ENCODE peak calls at places on chromosomes 11 and 22, in nine cellular contexts. One of them, this sample, is unnamed.

GRCh38 chr11:9726313-9727022 is 62.6 kb downstream of the SWAP70 start:
- DNase-seq in HAP-1: no peak
- DNase-seq in activated T-helper 1 cell treated with Interleukin-2 at 50 U/mL for 16 hours: no peak
- DNase-seq in GF-D8: no peak
- DNase-seq in stimulated activated CD4-positive, alpha-beta T cell treated with anti-CD3 and anti-CD28 coated beads, Interleukin-4, amount 100 ng/mL, for 4 hours: no peak
- DNase-seq in CD8-positive, alpha-beta T cell: no peak
- DNase-seq in activated effector memory CD4-positive, alpha-beta T cell treated with anti-CD3 and anti-CD28 coated beads, Interleukin-2, amount 50 U/mL, for 16 hours: no peak
- DNase-seq in coronary artery: no peak
- DNase-seq in left lobe of liver: no peak
- DNase-seq in this sample: no peak

GRCh38 chr11:64762277-64762915 is 2.6 kb upstream of the PYGM start:
- DNase-seq in HAP-1: no peak
- DNase-seq in activated T-helper 1 cell treated with Interleukin-2 at 50 U/mL for 16 hours: no peak
- DNase-seq in GF-D8: no peak
- DNase-seq in stimulated activated CD4-positive, alpha-beta T cell treated with anti-CD3 and anti-CD28 coated beads, Interleukin-4, amount 100 ng/mL, for 4 hours: no peak
- DNase-seq in CD8-positive, alpha-beta T cell: peak
- DNase-seq in activated effector memory CD4-positive, alpha-beta T cell treated with anti-CD3 and anti-CD28 coated beads, Interleukin-2, amount 50 U/mL, for 16 hours: peak
- DNase-seq in coronary artery: no peak
- DNase-seq in left lobe of liver: no peak
- DNase-seq in this sample: no peak

GRCh38 chr11:118290923-118291322 is 13.6 kb upstream of the CD3E start:
- DNase-seq in HAP-1: no peak
- DNase-seq in activated T-helper 1 cell treated with Interleukin-2 at 50 U/mL for 16 hours: no peak
- DNase-seq in GF-D8: peak
- DNase-seq in stimulated activated CD4-positive, alpha-beta T cell treated with anti-CD3 and anti-CD28 coated beads, Interleukin-4, amount 100 ng/mL, for 4 hours: no peak
- DNase-seq in CD8-positive, alpha-beta T cell: peak
- DNase-seq in activated effector memory CD4-positive, alpha-beta T cell treated with anti-CD3 and anti-CD28 coated beads, Interleukin-2, amount 50 U/mL, for 16 hours: no peak
- DNase-seq in coronary artery: no peak
- DNase-seq in left lobe of liver: peak
- DNase-seq in this sample: no peak

GRCh38 chr11:18466402-18466801 is 10.7 kb downstream of the LDHAL6A start:
- DNase-seq in HAP-1: no peak
- DNase-seq in activated T-helper 1 cell treated with Interleukin-2 at 50 U/mL for 16 hours: no peak
- DNase-seq in GF-D8: no peak
- DNase-seq in stimulated activated CD4-positive, alpha-beta T cell treated with anti-CD3 and anti-CD28 coated beads, Interleukin-4, amount 100 ng/mL, for 4 hours: no peak
- DNase-seq in CD8-positive, alpha-beta T cell: no peak
- DNase-seq in activated effector memory CD4-positive, alpha-beta T cell treated with anti-CD3 and anti-CD28 coated beads, Interleukin-2, amount 50 U/mL, for 16 hours: no peak
- DNase-seq in coronary artery: no peak
- DNase-seq in left lobe of liver: no peak
- DNase-seq in this sample: no peak

GRCh38 chr22:41968601-41969000 is 642 bp upstream of the SEPTIN3 start:
- DNase-seq in HAP-1: no peak
- DNase-seq in activated T-helper 1 cell treated with Interleukin-2 at 50 U/mL for 16 hours: no peak
- DNase-seq in GF-D8: no peak
- DNase-seq in stimulated activated CD4-positive, alpha-beta T cell treated with anti-CD3 and anti-CD28 coated beads, Interleukin-4, amount 100 ng/mL, for 4 hours: no peak
- DNase-seq in CD8-positive, alpha-beta T cell: no peak
- DNase-seq in activated effector memory CD4-positive, alpha-beta T cell treated with anti-CD3 and anti-CD28 coated beads, Interleukin-2, amount 50 U/mL, for 16 hours: no peak
- DNase-seq in coronary artery: no peak
- DNase-seq in left lobe of liver: no peak
- DNase-seq in this sample: no peak

GRCh38 chr22:35230839-35231584 is 26.3 kb upstream of the HMGXB4 start:
- DNase-seq in HAP-1: no peak
- DNase-seq in activated T-helper 1 cell treated with Interleukin-2 at 50 U/mL for 16 hours: no peak
- DNase-seq in GF-D8: peak
- DNase-seq in stimulated activated CD4-positive, alpha-beta T cell treated with anti-CD3 and anti-CD28 coated beads, Interleukin-4, amount 100 ng/mL, for 4 hours: no peak
- DNase-seq in CD8-positive, alpha-beta T cell: no peak
- DNase-seq in activated effector memory CD4-positive, alpha-beta T cell treated with anti-CD3 and anti-CD28 coated beads, Interleukin-2, amount 50 U/mL, for 16 hours: no peak
- DNase-seq in coronary artery: no peak
- DNase-seq in left lobe of liver: no peak
- DNase-seq in this sample: no peak

GRCh38 chr11:102279641-102280170 is 37.6 kb upstream of the BIRC3 start:
- DNase-seq in HAP-1: peak
- DNase-seq in activated T-helper 1 cell treated with Interleukin-2 at 50 U/mL for 16 hours: no peak
- DNase-seq in GF-D8: no peak
- DNase-seq in stimulated activated CD4-positive, alpha-beta T cell treated with anti-CD3 and anti-CD28 coated beads, Interleukin-4, amount 100 ng/mL, for 4 hours: no peak
- DNase-seq in CD8-positive, alpha-beta T cell: no peak
- DNase-seq in activated effector memory CD4-positive, alpha-beta T cell treated with anti-CD3 and anti-CD28 coated beads, Interleukin-2, amount 50 U/mL, for 16 hours: no peak
- DNase-seq in coronary artery: no peak
- DNase-seq in left lobe of liver: no peak
- DNase-seq in this sample: peak

GRCh38 chr11:38339835-38340440 is 1741.9 kb upstream of the RAG2 start:
- DNase-seq in HAP-1: no peak
- DNase-seq in activated T-helper 1 cell treated with Interleukin-2 at 50 U/mL for 16 hours: no peak
- DNase-seq in GF-D8: no peak
- DNase-seq in stimulated activated CD4-positive, alpha-beta T cell treated with anti-CD3 and anti-CD28 coated beads, Interleukin-4, amount 100 ng/mL, for 4 hours: no peak
- DNase-seq in CD8-positive, alpha-beta T cell: no peak
- DNase-seq in activated effector memory CD4-positive, alpha-beta T cell treated with anti-CD3 and anti-CD28 coated beads, Interleukin-2, amount 50 U/mL, for 16 hours: no peak
- DNase-seq in coronary artery: no peak
- DNase-seq in left lobe of liver: no peak
- DNase-seq in this sample: no peak

GRCh38 chr22:42134033-42135020 is 3.7 kb upstream of the CYP2D6 start:
- DNase-seq in HAP-1: no peak
- DNase-seq in activated T-helper 1 cell treated with Interleukin-2 at 50 U/mL for 16 hours: no peak
- DNase-seq in GF-D8: no peak
- DNase-seq in stimulated activated CD4-positive, alpha-beta T cell treated with anti-CD3 and anti-CD28 coated beads, Interleukin-4, amount 100 ng/mL, for 4 hours: no peak
- DNase-seq in CD8-positive, alpha-beta T cell: no peak
- DNase-seq in activated effector memory CD4-positive, alpha-beta T cell treated with anti-CD3 and anti-CD28 coated beads, Interleukin-2, amount 50 U/mL, for 16 hours: no peak
- DNase-seq in coronary artery: no peak
- DNase-seq in left lobe of liver: peak
- DNase-seq in this sample: peak

GRCh38 chr11:71305451-71306125 is 53.2 kb upstream of the SHANK2 start:
- DNase-seq in HAP-1: no peak
- DNase-seq in activated T-helper 1 cell treated with Interleukin-2 at 50 U/mL for 16 hours: no peak
- DNase-seq in GF-D8: no peak
- DNase-seq in stimulated activated CD4-positive, alpha-beta T cell treated with anti-CD3 and anti-CD28 coated beads, Interleukin-4, amount 100 ng/mL, for 4 hours: no peak
- DNase-seq in CD8-positive, alpha-beta T cell: no peak
- DNase-seq in activated effector memory CD4-positive, alpha-beta T cell treated with anti-CD3 and anti-CD28 coated beads, Interleukin-2, amount 50 U/mL, for 16 hours: peak
- DNase-seq in coronary artery: peak
- DNase-seq in left lobe of liver: peak
- DNase-seq in this sample: peak

GRCh38 chr22:32422062-32422461 is 10.0 kb upstream of the RTCB start:
- DNase-seq in HAP-1: no peak
- DNase-seq in activated T-helper 1 cell treated with Interleukin-2 at 50 U/mL for 16 hours: no peak
- DNase-seq in GF-D8: no peak
- DNase-seq in stimulated activated CD4-positive, alpha-beta T cell treated with anti-CD3 and anti-CD28 coated beads, Interleukin-4, amount 100 ng/mL, for 4 hours: no peak
- DNase-seq in CD8-positive, alpha-beta T cell: no peak
- DNase-seq in activated effector memory CD4-positive, alpha-beta T cell treated with anti-CD3 and anti-CD28 coated beads, Interleukin-2, amount 50 U/mL, for 16 hours: no peak
- DNase-seq in coronary artery: no peak
- DNase-seq in left lobe of liver: no peak
- DNase-seq in this sample: no peak

GRCh38 chr11:129639300-129639699 is 176.3 kb upstream of the TMEM45B start:
- DNase-seq in HAP-1: no peak
- DNase-seq in activated T-helper 1 cell treated with Interleukin-2 at 50 U/mL for 16 hours: no peak
- DNase-seq in GF-D8: no peak
- DNase-seq in stimulated activated CD4-positive, alpha-beta T cell treated with anti-CD3 and anti-CD28 coated beads, Interleukin-4, amount 100 ng/mL, for 4 hours: no peak
- DNase-seq in CD8-positive, alpha-beta T cell: no peak
- DNase-seq in activated effector memory CD4-positive, alpha-beta T cell treated with anti-CD3 and anti-CD28 coated beads, Interleukin-2, amount 50 U/mL, for 16 hours: no peak
- DNase-seq in coronary artery: no peak
- DNase-seq in left lobe of liver: no peak
- DNase-seq in this sample: peak

GRCh38 chr22:26170795-26171194 is 1.5 kb downstream of the SEZ6L start:
- DNase-seq in HAP-1: no peak
- DNase-seq in activated T-helper 1 cell treated with Interleukin-2 at 50 U/mL for 16 hours: no peak
- DNase-seq in GF-D8: no peak
- DNase-seq in stimulated activated CD4-positive, alpha-beta T cell treated with anti-CD3 and anti-CD28 coated beads, Interleukin-4, amount 100 ng/mL, for 4 hours: no peak
- DNase-seq in CD8-positive, alpha-beta T cell: no peak
- DNase-seq in activated effector memory CD4-positive, alpha-beta T cell treated with anti-CD3 and anti-CD28 coated beads, Interleukin-2, amount 50 U/mL, for 16 hours: no peak
- DNase-seq in coronary artery: no peak
- DNase-seq in left lobe of liver: no peak
- DNase-seq in this sample: peak

GRCh38 chr11:64881476-64881875 is 3.1 kb upstream of the EHD1 start:
- DNase-seq in HAP-1: no peak
- DNase-seq in activated T-helper 1 cell treated with Interleukin-2 at 50 U/mL for 16 hours: no peak
- DNase-seq in GF-D8: no peak
- DNase-seq in stimulated activated CD4-positive, alpha-beta T cell treated with anti-CD3 and anti-CD28 coated beads, Interleukin-4, amount 100 ng/mL, for 4 hours: no peak
- DNase-seq in CD8-positive, alpha-beta T cell: no peak
- DNase-seq in activated effector memory CD4-positive, alpha-beta T cell treated with anti-CD3 and anti-CD28 coated beads, Interleukin-2, amount 50 U/mL, for 16 hours: no peak
- DNase-seq in coronary artery: no peak
- DNase-seq in left lobe of liver: no peak
- DNase-seq in this sample: no peak

GRCh38 chr22:40594924-40595323 is 41.6 kb downstream of the MRTFA start:
- DNase-seq in HAP-1: no peak
- DNase-seq in activated T-helper 1 cell treated with Interleukin-2 at 50 U/mL for 16 hours: no peak
- DNase-seq in GF-D8: no peak
- DNase-seq in stimulated activated CD4-positive, alpha-beta T cell treated with anti-CD3 and anti-CD28 coated beads, Interleukin-4, amount 100 ng/mL, for 4 hours: no peak
- DNase-seq in CD8-positive, alpha-beta T cell: no peak
- DNase-seq in activated effector memory CD4-positive, alpha-beta T cell treated with anti-CD3 and anti-CD28 coated beads, Interleukin-2, amount 50 U/mL, for 16 hours: no peak
- DNase-seq in coronary artery: no peak
- DNase-seq in left lobe of liver: no peak
- DNase-seq in this sample: no peak

GRCh38 chr11:66915046-66915832 is 42.9 kb downstream of the PC start:
- DNase-seq in HAP-1: no peak
- DNase-seq in activated T-helper 1 cell treated with Interleukin-2 at 50 U/mL for 16 hours: no peak
- DNase-seq in GF-D8: no peak
- DNase-seq in stimulated activated CD4-positive, alpha-beta T cell treated with anti-CD3 and anti-CD28 coated beads, Interleukin-4, amount 100 ng/mL, for 4 hours: no peak
- DNase-seq in CD8-positive, alpha-beta T cell: no peak
- DNase-seq in activated effector memory CD4-positive, alpha-beta T cell treated with anti-CD3 and anti-CD28 coated beads, Interleukin-2, amount 50 U/mL, for 16 hours: no peak
- DNase-seq in coronary artery: no peak
- DNase-seq in left lobe of liver: no peak
- DNase-seq in this sample: no peak

GRCh38 chr22:46072030-46072881 is 78.1 kb upstream of the PPARA start:
- DNase-seq in HAP-1: peak
- DNase-seq in activated T-helper 1 cell treated with Interleukin-2 at 50 U/mL for 16 hours: no peak
- DNase-seq in GF-D8: no peak
- DNase-seq in stimulated activated CD4-positive, alpha-beta T cell treated with anti-CD3 and anti-CD28 coated beads, Interleukin-4, amount 100 ng/mL, for 4 hours: peak
- DNase-seq in CD8-positive, alpha-beta T cell: no peak
- DNase-seq in activated effector memory CD4-positive, alpha-beta T cell treated with anti-CD3 and anti-CD28 coated beads, Interleukin-2, amount 50 U/mL, for 16 hours: peak
- DNase-seq in coronary artery: peak
- DNase-seq in left lobe of liver: peak
- DNase-seq in this sample: peak

GRCh38 chr11:45817191-45817590 is 12.2 kb downstream of the SLC35C1 start:
- DNase-seq in HAP-1: no peak
- DNase-seq in activated T-helper 1 cell treated with Interleukin-2 at 50 U/mL for 16 hours: no peak
- DNase-seq in GF-D8: no peak
- DNase-seq in stimulated activated CD4-positive, alpha-beta T cell treated with anti-CD3 and anti-CD28 coated beads, Interleukin-4, amount 100 ng/mL, for 4 hours: no peak
- DNase-seq in CD8-positive, alpha-beta T cell: no peak
- DNase-seq in activated effector memory CD4-positive, alpha-beta T cell treated with anti-CD3 and anti-CD28 coated beads, Interleukin-2, amount 50 U/mL, for 16 hours: peak
- DNase-seq in coronary artery: no peak
- DNase-seq in left lobe of liver: no peak
- DNase-seq in this sample: no peak

GRCh38 chr22:24155597-24156145 is 25.6 kb upstream of the SUSD2 start:
- DNase-seq in HAP-1: peak
- DNase-seq in activated T-helper 1 cell treated with Interleukin-2 at 50 U/mL for 16 hours: peak
- DNase-seq in GF-D8: peak
- DNase-seq in stimulated activated CD4-positive, alpha-beta T cell treated with anti-CD3 and anti-CD28 coated beads, Interleukin-4, amount 100 ng/mL, for 4 hours: peak
- DNase-seq in CD8-positive, alpha-beta T cell: peak
- DNase-seq in activated effector memory CD4-positive, alpha-beta T cell treated with anti-CD3 and anti-CD28 coated beads, Interleukin-2, amount 50 U/mL, for 16 hours: peak
- DNase-seq in coronary artery: peak
- DNase-seq in left lobe of liver: peak
- DNase-seq in this sample: peak

GRCh38 chr11:119373917-119374631 is 7.4 kb downstream of the USP2 start:
- DNase-seq in HAP-1: peak
- DNase-seq in activated T-helper 1 cell treated with Interleukin-2 at 50 U/mL for 16 hours: no peak
- DNase-seq in GF-D8: peak
- DNase-seq in stimulated activated CD4-positive, alpha-beta T cell treated with anti-CD3 and anti-CD28 coated beads, Interleukin-4, amount 100 ng/mL, for 4 hours: peak
- DNase-seq in CD8-positive, alpha-beta T cell: peak
- DNase-seq in activated effector memory CD4-positive, alpha-beta T cell treated with anti-CD3 and anti-CD28 coated beads, Interleukin-2, amount 50 U/mL, for 16 hours: peak
- DNase-seq in coronary artery: peak
- DNase-seq in left lobe of liver: peak
- DNase-seq in this sample: peak

GRCh38 chr11:123219066-123219697 is 24.1 kb upstream of the CLMP start:
- DNase-seq in HAP-1: no peak
- DNase-seq in activated T-helper 1 cell treated with Interleukin-2 at 50 U/mL for 16 hours: no peak
- DNase-seq in GF-D8: no peak
- DNase-seq in stimulated activated CD4-positive, alpha-beta T cell treated with anti-CD3 and anti-CD28 coated beads, Interleukin-4, amount 100 ng/mL, for 4 hours: no peak
- DNase-seq in CD8-positive, alpha-beta T cell: no peak
- DNase-seq in activated effector memory CD4-positive, alpha-beta T cell treated with anti-CD3 and anti-CD28 coated beads, Interleukin-2, amount 50 U/mL, for 16 hours: no peak
- DNase-seq in coronary artery: no peak
- DNase-seq in left lobe of liver: no peak
- DNase-seq in this sample: peak

GRCh38 chr22:24099661-24100060 is 81.6 kb upstream of the SUSD2 start:
- DNase-seq in HAP-1: no peak
- DNase-seq in activated T-helper 1 cell treated with Interleukin-2 at 50 U/mL for 16 hours: no peak
- DNase-seq in GF-D8: no peak
- DNase-seq in stimulated activated CD4-positive, alpha-beta T cell treated with anti-CD3 and anti-CD28 coated beads, Interleukin-4, amount 100 ng/mL, for 4 hours: no peak
- DNase-seq in CD8-positive, alpha-beta T cell: no peak
- DNase-seq in activated effector memory CD4-positive, alpha-beta T cell treated with anti-CD3 and anti-CD28 coated beads, Interleukin-2, amount 50 U/mL, for 16 hours: peak
- DNase-seq in coronary artery: peak
- DNase-seq in left lobe of liver: no peak
- DNase-seq in this sample: no peak

GRCh38 chr11:3932698-3933097 is 77.2 kb downstream of the STIM1 start:
- DNase-seq in HAP-1: no peak
- DNase-seq in activated T-helper 1 cell treated with Interleukin-2 at 50 U/mL for 16 hours: no peak
- DNase-seq in GF-D8: no peak
- DNase-seq in stimulated activated CD4-positive, alpha-beta T cell treated with anti-CD3 and anti-CD28 coated beads, Interleukin-4, amount 100 ng/mL, for 4 hours: no peak
- DNase-seq in CD8-positive, alpha-beta T cell: no peak
- DNase-seq in activated effector memory CD4-positive, alpha-beta T cell treated with anti-CD3 and anti-CD28 coated beads, Interleukin-2, amount 50 U/mL, for 16 hours: no peak
- DNase-seq in coronary artery: no peak
- DNase-seq in left lobe of liver: no peak
- DNase-seq in this sample: no peak

GRCh38 chr11:12835286-12835685 is 161.1 kb downstream of the TEAD1 start:
- DNase-seq in HAP-1: no peak
- DNase-seq in activated T-helper 1 cell treated with Interleukin-2 at 50 U/mL for 16 hours: no peak
- DNase-seq in GF-D8: no peak
- DNase-seq in stimulated activated CD4-positive, alpha-beta T cell treated with anti-CD3 and anti-CD28 coated beads, Interleukin-4, amount 100 ng/mL, for 4 hours: no peak
- DNase-seq in CD8-positive, alpha-beta T cell: no peak
- DNase-seq in activated effector memory CD4-positive, alpha-beta T cell treated with anti-CD3 and anti-CD28 coated beads, Interleukin-2, amount 50 U/mL, for 16 hours: no peak
- DNase-seq in coronary artery: no peak
- DNase-seq in left lobe of liver: peak
- DNase-seq in this sample: no peak

GRCh38 chr11:117058761-117059233 is 39.4 kb downstream of the SIK3 start:
- DNase-seq in HAP-1: peak
- DNase-seq in activated T-helper 1 cell treated with Interleukin-2 at 50 U/mL for 16 hours: no peak
- DNase-seq in GF-D8: no peak
- DNase-seq in stimulated activated CD4-positive, alpha-beta T cell treated with anti-CD3 and anti-CD28 coated beads, Interleukin-4, amount 100 ng/mL, for 4 hours: no peak
- DNase-seq in CD8-positive, alpha-beta T cell: no peak
- DNase-seq in activated effector memory CD4-positive, alpha-beta T cell treated with anti-CD3 and anti-CD28 coated beads, Interleukin-2, amount 50 U/mL, for 16 hours: no peak
- DNase-seq in coronary artery: no peak
- DNase-seq in left lobe of liver: no peak
- DNase-seq in this sample: peak

GRCh38 chr11:44269369-44270351 is 40.3 kb downstream of the ALX4 start:
- DNase-seq in HAP-1: no peak
- DNase-seq in activated T-helper 1 cell treated with Interleukin-2 at 50 U/mL for 16 hours: no peak
- DNase-seq in GF-D8: no peak
- DNase-seq in stimulated activated CD4-positive, alpha-beta T cell treated with anti-CD3 and anti-CD28 coated beads, Interleukin-4, amount 100 ng/mL, for 4 hours: no peak
- DNase-seq in CD8-positive, alpha-beta T cell: no peak
- DNase-seq in activated effector memory CD4-positive, alpha-beta T cell treated with anti-CD3 and anti-CD28 coated beads, Interleukin-2, amount 50 U/mL, for 16 hours: peak
- DNase-seq in coronary artery: peak
- DNase-seq in left lobe of liver: no peak
- DNase-seq in this sample: no peak

This sample was measured in AG20443.